ENCODE peak calls at places on chromosomes 11 and 22, in nine cellular contexts. D is A549; C is activated CD4-positive, CD25-positive, alpha-beta regulatory T cell; K is AML-193; Y is stimulated activated CD4-positive, alpha-beta T cell treated with anti-CD3 and anti-CD28 coated beads, Interleukin-12 subunit alpha, Interleukin-12 subunit beta, amount 100 ng/mL, for 48 hours; M is foreskin fibroblast; O is mesothelial cell of epicardium; L is stimulated activated naive CD4-positive, alpha-beta T cell; B is WTC11. A is an unnamed sample.

GRCh38 chr11:17478064-17478463 is 1.4 kb upstream of the ABCC8 start:
- DNase-seq in C (no peak), D (no peak), O (no peak), B (no peak), L (no peak), K (no peak), Y (no peak), M (peak; percentile 20), A (no peak)

GRCh38 chr22:30144391-30144790 is 64.1 kb downstream of the HORMAD2 start:
- DNase-seq in O (no peak), B (no peak), C (no peak), Y (no peak), M (no peak), D (no peak), L (no peak), K (no peak), A (no peak)

GRCh38 chr11:45285931-45286632 is at the start of gene SYT13:
- DNase-seq in L (no peak), Y (no peak), M (no peak), O (peak; percentile 77), C (no peak), B (peak; percentile 89), K (no peak), D (peak; percentile 30), A (no peak)

GRCh38 chr11:3888210-3888609 is 32.7 kb downstream of the STIM1 start:
- DNase-seq in L (no peak), B (no peak), K (no peak), Y (no peak), O (no peak), C (no peak), M (no peak), D (no peak), A (no peak)

GRCh38 chr11:124657922-124658321 is 15.6 kb downstream of the SIAE start:
- DNase-seq in Y (no peak), O (no peak), K (no peak), D (no peak), B (no peak), C (no peak), M (no peak), L (no peak), A (no peak)

GRCh38 chr11:120304526-120304925 is 20.6 kb upstream of the TLCD5 start:
- DNase-seq in Y (no peak), L (no peak), K (no peak), D (peak; percentile 43), M (peak; percentile 21), B (no peak), C (no peak), O (no peak), A (peak; percentile 11)

GRCh38 chr22:22167791-22168189 is 76.8 kb upstream of the VPREB1 start:
- DNase-seq in O (no peak), K (no peak), L (no peak), M (no peak), C (no peak), Y (no peak), D (no peak), B (no peak), A (peak; percentile 96)

GRCh38 chr11:134340354-134340964 is 8.7 kb downstream of the GLB1L2 start:
- DNase-seq in C (no peak), B (no peak), O (no peak), Y (no peak), K (no peak), M (no peak), L (no peak), D (no peak), A (no peak)

GRCh38 chr22:24706732-24707476 is 67.6 kb downstream of the PIWIL3 start:
- DNase-seq in Y (no peak), M (no peak), C (no peak), O (no peak), L (no peak), D (no peak), K (no peak), B (no peak), A (no peak)

GRCh38 chr22:45218974-45219373 is 21.7 kb downstream of the KIAA0930 start:
- DNase-seq in B (no peak), D (no peak), K (no peak), C (no peak), O (no peak), Y (peak; percentile 39), M (peak; percentile 38), L (no peak), A (peak; percentile 80)

GRCh38 chr22:17332109-17332508 is 37.2 kb upstream of the CECR2 start:
- DNase-seq in Y (no peak), K (no peak), B (no peak), C (no peak), D (no peak), M (no peak), L (no peak), O (no peak), A (no peak)

GRCh38 chr11:90476442-90477007 is 253.7 kb upstream of the CHORDC1 start:
- DNase-seq in K (peak; percentile 78), M (peak; percentile 1), B (peak; percentile 50), L (no peak), D (peak; percentile 54), C (no peak), O (no peak), Y (peak; percentile 8), A (peak; percentile 70)

GRCh38 chr11:4960877-4961276 is 5.4 kb upstream of the OR51A2 start:
- DNase-seq in Y (no peak), M (no peak), L (no peak), D (no peak), B (no peak), K (no peak), C (no peak), O (no peak), A (no peak)

GRCh38 chr11:72317982-72318381 is 74.0 kb upstream of the PHOX2A start:
- DNase-seq in D (no peak), O (no peak), K (no peak), L (no peak), Y (no peak), M (no peak), B (no peak), C (no peak), A (no peak)

GRCh38 chr11:289145-289705 is 299 bp downstream of the PGGHG start:
- DNase-seq in B (peak; percentile 11), M (no peak), L (peak; percentile 50), K (no peak), D (no peak), Y (no peak), O (no peak), C (no peak), A (no peak)

GRCh38 chr11:10459029-10459970 is 4.2 kb downstream of the AMPD3 start:
- DNase-seq in D (no peak), O (no peak), K (peak; percentile 75), M (no peak), Y (no peak), C (peak; percentile 14), B (no peak), L (peak; percentile 73), A (peak; percentile 26)

GRCh38 chr11:116606060-116606459 is 166.7 kb downstream of the BUD13 start:
- DNase-seq in M (no peak), B (no peak), L (no peak), D (no peak), Y (no peak), K (no peak), C (no peak), O (peak; percentile 17), A (no peak)

GRCh38 chr11:66464916-66465315 is 1.8 kb upstream of the PELI3 start:
- DNase-seq in K (no peak), O (no peak), M (no peak), D (no peak), Y (no peak), L (no peak), C (no peak), B (no peak), A (no peak)

GRCh38 chr11:128448487-128448886 is 138.9 kb downstream of the ETS1 start:
- DNase-seq in B (no peak), L (no peak), D (peak; percentile 75), C (no peak), K (no peak), M (peak; percentile 59), Y (no peak), O (no peak), A (no peak)

GRCh38 chr11:115699733-115700132 is 195.5 kb upstream of the CADM1 start:
- DNase-seq in O (no peak), D (no peak), Y (no peak), K (no peak), M (no peak), L (no peak), C (no peak), B (no peak), A (no peak)

GRCh38 chr22:24563246-24563645 is 7.4 kb downstream of the SNRPD3 start:
- DNase-seq in C (no peak), L (no peak), O (no peak), B (no peak), D (no peak), K (no peak), Y (no peak), M (no peak), A (no peak)

GRCh38 chr11:61842421-61842820 is 14.3 kb downstream of the FADS2 start:
- DNase-seq in O (no peak), D (no peak), K (no peak), L (no peak), M (no peak), Y (no peak), C (no peak), B (no peak), A (no peak)

GRCh38 chr22:42627981-42628380 is 12.4 kb downstream of the ATP5MGL start:
- DNase-seq in B (no peak), Y (no peak), D (no peak), C (no peak), O (no peak), K (no peak), M (no peak), L (no peak), A (no peak)

GRCh38 chr22:41302016-41302767 is 867 bp downstream of the ZC3H7B start:
- DNase-seq in Y (no peak), D (no peak), M (peak; percentile 29), B (peak; percentile 45), C (no peak), L (no peak), K (no peak), O (peak; percentile 72), A (peak; percentile 36)

GRCh38 chr11:75771646-75772410 is 3.2 kb downstream of the DGAT2 start:
- DNase-seq in O (no peak), M (peak; percentile 76), K (no peak), B (no peak), C (no peak), Y (no peak), L (no peak), D (peak; percentile 12), A (no peak)

GRCh38 chr11:3094223-3094824 is 37.1 kb upstream of the CARS1 start:
- DNase-seq in Y (no peak), B (no peak), L (no peak), D (no peak), C (no peak), K (no peak), M (no peak), O (no peak), A (no peak)

GRCh38 chr11:123585721-123586120 is 68.7 kb downstream of the SCN3B start:
- DNase-seq in Y (no peak), C (no peak), O (no peak), B (no peak), D (no peak), L (no peak), M (no peak), K (no peak), A (no peak)

GRCh38 chr11:7020183-7020917 is at the start of the genes NLRP14 and ZNF214:
- DNase-seq in L (no peak), D (peak; percentile 90), M (peak; percentile 98), B (peak; percentile 94), O (peak; percentile 76), C (no peak), Y (no peak), K (no peak), A (no peak)